ENCODE peak calls at places on chromosomes 5 and 9, in six cellular contexts. W is A549, P is transverse colon, Q is sigmoid colon, I is ovary, L is K562. D is an unnamed sample.

GRCh38 chr5:179549973-179550510 is 312 bp upstream of the RUFY1 start:
- DNase-seq in W (no peak), P (no peak), Q (no peak), I (no peak), L (no peak), D (no peak)

GRCh38 chr9:86491634-86492266 is 137.5 kb upstream of the TUT7 start:
- DNase-seq in W (no peak), P (no peak), Q (no peak), I (no peak), L (no peak), D (no peak)

GRCh38 chr9:100430286-100430940 is 3.5 kb downstream of the MSANTD3 start:
- DNase-seq in W (no peak), P (no peak), Q (no peak), I (no peak), L (no peak), D (no peak)

GRCh38 chr9:107141967-107142366 is 141.1 kb upstream of the RAD23B start:
- DNase-seq in W (no peak), P (no peak), Q (no peak), I (no peak), L (no peak), D (no peak)

GRCh38 chr5:102152906-102153787 is 142.9 kb downstream of the SLCO4C1 start:
- DNase-seq in W (no peak), P (no peak), Q (no peak), I (no peak), L (no peak), D (no peak)

GRCh38 chr5:39599721-39600431 is 175.1 kb upstream of the DAB2 start:
- DNase-seq in W (peak; percentile 17), P (no peak), Q (no peak), I (no peak), L (peak; percentile 18), D (no peak)

GRCh38 chr5:75623846-75624245 is 12.6 kb downstream of the ANKDD1B start:
- DNase-seq in W (no peak), P (no peak), Q (no peak), I (no peak), L (no peak), D (no peak)

GRCh38 chr5:143696920-143697319 is 115.0 kb upstream of the HMHB1 start:
- DNase-seq in W (no peak), P (no peak), Q (no peak), I (no peak), L (no peak), D (no peak)

GRCh38 chr5:141523991-141524390 is 35.1 kb downstream of the PCDHGC5 start:
- DNase-seq in W (no peak), P (no peak), Q (no peak), I (no peak), L (no peak), D (no peak)

GRCh38 chr5:52839285-52839684 is 51.6 kb downstream of the ITGA1 start:
- DNase-seq in W (no peak), P (no peak), Q (no peak), I (no peak), L (no peak), D (no peak)

GRCh38 chr5:142385194-142385593 is 60.4 kb upstream of the SPRY4 start:
- DNase-seq in W (no peak), P (no peak), Q (no peak), I (no peak), L (no peak), D (no peak)

GRCh38 chr5:147413266-147413665 is 96.6 kb downstream of the DPYSL3 start:
- DNase-seq in W (no peak), P (no peak), Q (no peak), I (no peak), L (no peak), D (no peak)

GRCh38 chr9:15697459-15697858 is 144.6 kb downstream of the CCDC171 start:
- DNase-seq in W (no peak), P (no peak), Q (no peak), I (no peak), L (no peak), D (no peak)

GRCh38 chr9:90795084-90795483 is 6.5 kb upstream of the SYK start:
- DNase-seq in W (no peak), P (no peak), Q (no peak), I (no peak), L (no peak), D (no peak)

GRCh38 chr9:27260789-27261516 is 36.0 kb downstream of the EQTN start:
- DNase-seq in W (no peak), P (no peak), Q (no peak), I (no peak), L (no peak), D (no peak)

GRCh38 chr5:90518666-90519065 is 10.7 kb downstream of the LYSMD3 start:
- DNase-seq in W (no peak), P (no peak), Q (no peak), I (no peak), L (no peak), D (no peak)

DNA sequence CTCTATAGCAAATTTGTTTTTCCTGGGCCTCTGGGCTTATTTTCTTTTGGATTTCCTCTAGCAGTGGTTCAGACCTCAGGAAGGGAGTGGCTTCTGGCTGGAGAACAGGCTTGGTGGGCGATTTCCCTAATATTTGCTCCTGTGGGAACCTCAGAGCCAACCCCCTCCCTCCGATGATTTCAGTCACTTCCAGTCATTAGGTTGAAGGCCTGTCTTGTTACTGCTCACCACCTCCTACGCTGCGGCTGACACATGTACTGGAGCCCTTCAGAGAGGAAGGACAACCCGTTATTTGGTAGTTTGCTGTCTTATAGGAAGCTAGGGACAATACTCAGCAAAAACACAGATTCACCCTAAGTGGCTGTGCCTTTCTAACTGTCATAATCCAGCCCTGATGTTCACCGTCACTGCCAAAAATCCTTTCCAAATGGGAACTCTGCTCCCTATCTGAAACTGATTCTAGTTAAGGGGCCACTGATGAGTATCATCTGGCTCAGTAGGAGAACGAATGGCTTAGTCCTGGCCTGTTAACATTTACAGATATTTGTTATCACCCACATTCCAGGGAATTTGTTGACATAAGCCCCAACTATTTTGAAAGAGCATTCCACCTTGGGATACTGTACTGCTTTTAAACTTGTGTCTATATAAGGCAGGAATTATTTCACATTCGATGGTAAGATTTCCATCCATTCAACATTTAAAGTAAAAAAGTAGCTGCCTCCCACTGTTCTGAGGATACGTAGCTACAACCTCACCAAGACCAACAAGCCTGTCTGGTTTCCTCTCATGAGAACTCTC is 29.3 kb upstream of the ANKH start:
- DNase-seq in W (no peak), P (no peak), Q (no peak), I (no peak), L (no peak), D (no peak)
- TF ChIP-seq EP300 in W (no peak), P (no peak), Q (no peak), I (no peak), L (no peak), D (no peak)

DNA sequence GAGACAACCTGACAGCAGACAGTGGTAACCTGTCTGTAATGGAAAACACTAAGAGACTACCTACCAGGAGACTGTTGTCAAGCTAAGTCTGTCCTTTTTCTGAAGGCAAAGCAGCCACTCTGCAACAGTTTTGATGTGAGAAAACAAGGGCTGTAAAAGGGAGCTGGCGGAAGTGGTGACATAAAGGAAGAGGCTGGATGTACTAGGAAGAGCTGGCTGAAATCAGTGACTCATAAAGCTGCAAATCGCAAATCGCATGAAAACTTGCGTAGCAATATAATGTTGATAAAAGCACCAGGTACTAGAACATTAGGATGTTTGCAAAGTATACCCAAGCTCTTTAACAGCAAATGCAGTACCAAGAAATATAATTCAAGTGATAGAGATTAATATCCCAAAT is 1.4 kb downstream of the NSUN2 start:
- DNase-seq in W (no peak), P (no peak), Q (no peak), I (no peak), L (no peak), D (no peak)
- H3K4me3 ChIP-seq in W (peak overlapping the region; percentile 77), P (no peak overlapping the region), Q (no peak overlapping the region), I (no peak overlapping the region), L (peak overlapping the region; percentile 81), D (no peak overlapping the region)

DNA sequence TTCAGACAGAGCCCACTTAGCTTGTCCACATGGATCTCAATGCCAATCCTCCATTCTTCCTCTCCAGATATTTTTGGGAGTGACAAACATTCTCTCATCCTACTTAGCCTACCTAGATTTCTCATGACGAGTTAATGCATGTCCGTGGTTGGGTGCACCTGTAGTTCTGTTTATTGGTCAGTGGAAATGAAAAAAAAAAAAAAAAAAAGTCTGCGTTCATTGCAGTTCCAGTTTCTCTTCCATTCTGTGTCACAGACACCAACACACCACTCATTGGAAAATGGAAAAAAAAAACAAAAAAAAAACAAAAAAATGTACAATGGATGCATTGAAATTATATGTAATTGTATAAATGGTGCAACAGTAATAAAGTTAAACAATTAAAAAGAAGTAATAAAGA is 59.0 kb downstream of the BASP1 start:
- DNase-seq in W (no peak), P (no peak), Q (no peak), I (no peak), L (no peak), D (no peak)
- TF ChIP-seq EP300 in W (no peak), P (no peak), Q (no peak), I (no peak), L (no peak), D (no peak)

GRCh38 chr5:169980418-169981053 is at the start of gene INSYN2B:
- DNase-seq in W (peak; percentile 81), P (peak; percentile 35), Q (peak; percentile 66), I (peak; percentile 80), L (peak; percentile 71), D (peak; percentile 50)
- H3K4me3 ChIP-seq in W (peak within 1 kb of the TSS; percentile 38), P (no peak within 1 kb of the TSS), Q (no peak within 1 kb of the TSS), I (no peak within 1 kb of the TSS), L (no peak within 1 kb of the TSS), D (no peak within 1 kb of the TSS)

GRCh38 chr5:78612227-78613150 is 36.1 kb downstream of the LHFPL2 start:
- DNase-seq in W (no peak), P (no peak), Q (no peak), I (no peak), L (no peak), D (no peak)

GRCh38 chr5:78611161-78611605 is 37.4 kb downstream of the LHFPL2 start:
- DNase-seq in W (no peak), P (no peak), Q (no peak), I (no peak), L (no peak), D (no peak)

GRCh38 chr5:78613151-78613533 is 35.4 kb downstream of the LHFPL2 start:
- DNase-seq in W (no peak), P (no peak), Q (no peak), I (no peak), L (no peak), D (no peak)

GRCh38 chr5:78610163-78610583 is 38.4 kb downstream of the LHFPL2 start:
- DNase-seq in W (no peak), P (peak; percentile 34), Q (peak; percentile 93), I (no peak), L (no peak), D (no peak)

DNA sequence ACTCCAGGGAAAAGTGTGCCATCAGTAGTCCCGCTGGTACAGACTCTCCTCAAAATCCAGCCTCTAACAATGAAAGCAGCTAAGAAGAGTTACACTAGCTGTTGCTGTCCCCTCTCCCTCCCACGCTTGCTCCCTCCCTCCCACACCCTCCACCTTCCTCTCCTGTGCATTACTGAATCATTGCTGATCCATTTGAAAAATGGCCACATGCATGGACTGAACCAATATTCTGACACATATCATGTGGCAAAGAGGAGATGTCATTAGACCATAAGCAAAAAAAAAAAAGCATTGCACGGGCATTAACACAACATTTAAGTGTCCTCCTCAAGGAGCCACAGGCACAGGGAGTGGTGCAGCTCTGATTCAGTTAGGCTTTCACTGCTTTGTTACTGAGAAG is 37.9 kb downstream of the LHFPL2 start:
- DNase-seq in W (no peak), P (no peak), Q (no peak), I (no peak), L (no peak), D (no peak)
- TF ChIP-seq EP300 in W (no peak), P (no peak), Q (no peak), I (no peak), L (no peak), D (no peak)

GRCh38 chr9:89661391-89661949 is 56.7 kb downstream of the GADD45G start:
- DNase-seq in W (no peak), P (peak; percentile 47), Q (peak; percentile 64), I (no peak), L (no peak), D (peak; percentile 55)
- H3K4me3 ChIP-seq in W (no peak overlapping the region), P (peak overlapping the region; percentile 15), Q (peak overlapping the region; percentile 33), I (no peak overlapping the region), L (no peak overlapping the region), D (peak overlapping the region; percentile 30)

D was measured in stomach.